ENCODE peak calls at places on chromosomes 7 and 10, in nine cellular contexts. Z is GM20000, Q is astrocyte of the cerebellum, X is Caki2, R is non-pigmented ciliary epithelial cell, C is nucleus accumbens, I is dorsolateral prefrontal cortex, K is EH, T is NCI-H1436. H is an unnamed sample.
A peak's percentile ranks its signal among the peaks of the same experiment; 100 is the strongest.

GRCh38 chr7:23586159-23586558 is 11.0 kb upstream of the CCDC126 start:
- DNase-seq in I (no peak), Q (no peak), X (no peak), K (no peak), C (no peak), T (no peak), Z (no peak), R (no peak), H (no peak)

GRCh38 chr7:84043661-84044191 is 150.9 kb downstream of the SEMA3A start:
- DNase-seq in Z (no peak), C (no peak), K (peak; percentile 19), R (no peak), T (no peak), I (no peak), Q (no peak), X (no peak), H (no peak)

GRCh38 chr10:69578508-69578991 is 5.3 kb upstream of the NEUROG3 start:
- DNase-seq in T (no peak), I (no peak), Q (no peak), X (no peak), K (no peak), Z (no peak), C (no peak), R (no peak), H (no peak)

GRCh38 chr7:11261470-11261869 is 287.8 kb downstream of the PHF14 start:
- DNase-seq in K (no peak), Q (no peak), Z (no peak), C (no peak), X (peak; percentile 66), R (no peak), I (no peak), T (peak; percentile 16), H (no peak)

GRCh38 chr10:15427836-15428414 is 56.8 kb upstream of the FAM171A1 start:
- DNase-seq in I (no peak), T (no peak), C (no peak), Q (peak; percentile 45), R (no peak), K (peak; percentile 70), X (peak; percentile 27), Z (no peak), H (peak; percentile 39)

GRCh38 chr7:55472928-55473725 is 99.2 kb downstream of the VOPP1 start:
- DNase-seq in R (no peak), Q (no peak), X (no peak), K (no peak), I (no peak), T (no peak), C (no peak), Z (no peak), H (no peak)

GRCh38 chr10:3828404-3829192 is 43.6 kb upstream of the KLF6 start:
- DNase-seq in Q (no peak), C (no peak), R (no peak), Z (peak; percentile 46), I (no peak), T (no peak), X (peak; percentile 39), K (peak; percentile 83), H (peak; percentile 62)

GRCh38 chr7:42745357-42746022 is 166.4 kb downstream of the C7orf25 start:
- DNase-seq in C (no peak), R (no peak), I (no peak), Q (no peak), X (no peak), T (no peak), Z (peak; percentile 22), K (peak; percentile 16), H (no peak)

GRCh38 chr7:73960548-73960947 is 67.4 kb upstream of the ELN start:
- DNase-seq in C (no peak), Q (no peak), T (no peak), K (no peak), I (no peak), X (no peak), R (no peak), Z (no peak), H (no peak)

GRCh38 chr10:14413583-14413982 is 82.9 kb upstream of the FRMD4A start:
- DNase-seq in R (no peak), K (no peak), C (no peak), I (no peak), T (no peak), X (no peak), Q (no peak), Z (no peak), H (no peak)

GRCh38 chr10:92938846-92939245 is 90.5 kb downstream of the EXOC6 start:
- DNase-seq in T (no peak), X (no peak), Z (no peak), C (no peak), K (no peak), I (no peak), R (no peak), Q (no peak), H (no peak)

GRCh38 chr10:91046891-91047290 is 126.0 kb upstream of the ANKRD1 start:
- DNase-seq in Q (no peak), R (no peak), I (no peak), Z (no peak), K (no peak), T (no peak), X (no peak), C (no peak), H (no peak)

GRCh38 chr7:26090927-26091519 is 61.0 kb upstream of the NFE2L3 start:
- DNase-seq in R (peak; percentile 28), X (peak; percentile 55), Q (peak; percentile 56), K (peak; percentile 62), Z (peak; percentile 54), T (peak; percentile 79), C (no peak), I (no peak), H (peak; percentile 75)

GRCh38 chr10:125261491-125262186 is 101.3 kb upstream of the CTBP2 start:
- DNase-seq in I (no peak), Q (no peak), Z (no peak), K (no peak), T (no peak), R (no peak), X (no peak), C (no peak), H (no peak)

GRCh38 chr7:51569581-51569980 is 253.0 kb upstream of the COBL start:
- DNase-seq in X (no peak), Q (no peak), K (no peak), Z (no peak), T (no peak), C (no peak), R (no peak), I (no peak), H (no peak)

GRCh38 chr7:98434087-98434486 is 33.2 kb upstream of the BAIAP2L1 start:
- DNase-seq in T (no peak), X (no peak), R (no peak), C (no peak), Q (no peak), Z (no peak), K (no peak), I (no peak), H (no peak)

GRCh38 chr10:96374985-96375830 is 16.4 kb upstream of the OPALIN start:
- DNase-seq in T (peak; percentile 89), R (peak; percentile 57), K (peak; percentile 87), X (peak; percentile 86), Q (peak; percentile 67), C (peak; percentile 74), I (peak; percentile 91), Z (peak; percentile 89), H (peak; percentile 83)

GRCh38 chr10:72875250-72876055 is 18.1 kb upstream of the OIT3 start:
- DNase-seq in K (peak; percentile 47), I (no peak), Z (peak; percentile 23), C (no peak), T (peak; percentile 6), R (peak; percentile 2), X (peak; percentile 21), Q (peak; percentile 15), H (peak; percentile 59)

GRCh38 chr7:17130281-17131059 is 168.0 kb upstream of the AHR start:
- DNase-seq in Z (no peak), Q (peak; percentile 64), R (peak; percentile 71), C (no peak), T (no peak), K (peak; percentile 91), I (no peak), X (peak; percentile 71), H (peak; percentile 76)

GRCh38 chr7:73999664-74000420 is 28.1 kb upstream of the ELN start:
- DNase-seq in K (peak; percentile 98), X (no peak), Q (peak; percentile 96), T (no peak), C (no peak), Z (no peak), R (no peak), I (no peak), H (no peak)

GRCh38 chr7:156127166-156128134 is 315.2 kb upstream of the SHH start:
- DNase-seq in X (no peak), C (no peak), Z (no peak), T (no peak), I (no peak), K (no peak), R (no peak), Q (no peak), H (no peak)

GRCh38 chr10:85319826-85320225 is 991.4 kb downstream of the CCSER2 start:
- DNase-seq in K (no peak), R (no peak), Z (no peak), T (no peak), I (peak; percentile 82), Q (no peak), C (peak; percentile 44), X (no peak), H (no peak)

GRCh38 chr7:7970620-7971307 is 2.2 kb downstream of the GLCCI1 start:
- DNase-seq in K (peak; percentile 44), R (no peak), Z (no peak), C (no peak), I (no peak), Q (no peak), T (no peak), X (peak; percentile 35), H (no peak)

GRCh38 chr7:151275813-151276577 is 27.5 kb upstream of the SMARCD3 start:
- DNase-seq in I (peak; percentile 65), Q (no peak), K (no peak), C (no peak), X (no peak), Z (no peak), T (no peak), R (no peak), H (no peak)

H was measured in dermis microvascular lymphatic vessel endothelial cell.